ENCODE peak calls at places on chromosomes 3 and 15, in five cellular contexts. S is activated CD8-positive, alpha-beta memory T cell treated with anti-CD3 and anti-CD28 coated beads for 48 hours; Z is endothelial cell; V is EL; L is hippocampal formation. T is an unnamed sample.

GRCh38 chr3:129971368-129972052 is 3.0 kb upstream of the TRH start:
- DNase-seq in S (no peak), Z (no peak), V (no peak), L (no peak), T (no peak)

GRCh38 chr3:39124876-39125836 is 17.7 kb downstream of the TTC21A start:
- DNase-seq in S (no peak), Z (no peak), V (peak), L (no peak), T (peak)

GRCh38 chr3:120526011-120526870 is 69.9 kb upstream of the NDUFB4 start:
- DNase-seq in S (no peak), Z (no peak), V (no peak), L (no peak), T (no peak)

GRCh38 chr15:37520882-37521281 is 413.6 kb upstream of the TMCO5A start:
- DNase-seq in S (no peak), Z (no peak), V (no peak), L (no peak), T (no peak)

GRCh38 chr3:119311191-119311925 is 17.2 kb downstream of the ARHGAP31 start:
- DNase-seq in S (no peak), Z (no peak), V (peak), L (no peak), T (peak)

GRCh38 chr15:62112616-62113593 is 46.1 kb downstream of the C2CD4A start:
- DNase-seq in S (no peak), Z (no peak), V (peak), L (no peak), T (peak)

GRCh38 chr3:103002447-103002846 is 567.6 kb downstream of the ZPLD1 start:
- DNase-seq in S (no peak), Z (no peak), V (no peak), L (no peak), T (no peak)

GRCh38 chr3:121411554-121411953 is 134.2 kb downstream of the POLQ start:
- DNase-seq in S (no peak), Z (no peak), V (peak), L (no peak), T (no peak)

GRCh38 chr15:88835646-88836045 is 32.4 kb downstream of the ACAN start:
- DNase-seq in S (no peak), Z (no peak), V (peak), L (no peak), T (peak)

GRCh38 chr3:133113526-133113925 is 75.3 kb downstream of the TMEM108 start:
- DNase-seq in S (no peak), Z (no peak), V (no peak), L (no peak), T (no peak)

GRCh38 chr15:40043927-40044716 is 5.1 kb upstream of the SRP14 start:
- DNase-seq in S (no peak), Z (no peak), V (no peak), L (no peak), T (no peak)

GRCh38 chr3:149061776-149062175 is 24.6 kb downstream of the HLTF start:
- DNase-seq in S (no peak), Z (no peak), V (no peak), L (no peak), T (no peak)

GRCh38 chr3:14237431-14237830 is 58.8 kb downstream of the LSM3 start:
- DNase-seq in S (no peak), Z (no peak), V (no peak), L (no peak), T (no peak)

GRCh38 chr3:44339990-44340389 is 1.4 kb downstream of the TCAIM start:
- DNase-seq in S (no peak), Z (no peak), V (no peak), L (no peak), T (no peak)

GRCh38 chr3:57815034-57815433 is 58.9 kb downstream of the SLMAP start:
- DNase-seq in S (no peak), Z (no peak), V (no peak), L (no peak), T (no peak)

GRCh38 chr3:175346573-175347356 is 487.6 kb downstream of the NAALADL2 start:
- DNase-seq in S (no peak), Z (no peak), V (peak), L (peak), T (peak)

GRCh38 chr15:52183562-52184173 is 7.5 kb downstream of the GNB5 start:
- DNase-seq in S (no peak), Z (peak), V (peak), L (no peak), T (peak)

GRCh38 chr3:13535905-13536304 is 13.0 kb upstream of the FBLN2 start:
- DNase-seq in S (no peak), Z (no peak), V (no peak), L (no peak), T (no peak)

GRCh38 chr3:123157598-123158287 is 44.0 kb upstream of the SEC22A start:
- DNase-seq in S (no peak), Z (no peak), V (no peak), L (no peak), T (peak)

GRCh38 chr15:25247418-25248030 is 191.3 kb downstream of the UBE3A start:
- DNase-seq in S (no peak), Z (no peak), V (no peak), L (no peak), T (no peak)

GRCh38 chr15:27844018-27844666 is 255.0 kb downstream of the OCA2 start:
- DNase-seq in S (no peak), Z (no peak), V (no peak), L (no peak), T (peak)

GRCh38 chr3:39733804-39734203 is 75.6 kb upstream of the MYRIP start:
- DNase-seq in S (no peak), Z (no peak), V (no peak), L (no peak), T (no peak)

GRCh38 chr3:191340976-191341375 is 10.7 kb upstream of the UTS2B start:
- DNase-seq in S (no peak), Z (no peak), V (no peak), L (no peak), T (no peak)

GRCh38 chr15:84684092-84684491 is 26.1 kb upstream of the NMB start:
- DNase-seq in S (no peak), Z (no peak), V (peak), L (no peak), T (no peak)

GRCh38 chr3:34882764-34883163 is 756.6 kb upstream of the ARPP21 start:
- DNase-seq in S (no peak), Z (peak), V (no peak), L (no peak), T (no peak)

GRCh38 chr15:60573936-60574335 is 95.0 kb upstream of the ICE2 start:
- DNase-seq in S (no peak), Z (no peak), V (no peak), L (no peak), T (no peak)

GRCh38 chr3:41241159-41241558 is 41.9 kb downstream of the CTNNB1 start:
- DNase-seq in S (no peak), Z (no peak), V (no peak), L (no peak), T (no peak)

GRCh38 chr3:21801631-21802030 is 50.6 kb upstream of the ZNF385D start:
- DNase-seq in S (no peak), Z (no peak), V (no peak), L (no peak), T (no peak)

GRCh38 chr3:66082679-66083078 is 44.0 kb upstream of the MAGI1 start:
- DNase-seq in S (no peak), Z (no peak), V (no peak), L (no peak), T (no peak)

GRCh38 chr3:172135766-172136729 is 96.7 kb downstream of the FNDC3B start:
- DNase-seq in S (no peak), Z (no peak), V (peak), L (no peak), T (peak)

GRCh38 chr15:76996526-76997401 is 1.8 kb downstream of the PSTPIP1 start:
- DNase-seq in S (no peak), Z (no peak), V (peak), L (no peak), T (peak)

GRCh38 chr3:165195628-165196576 is at the start of gene SLITRK3:
- DNase-seq in S (no peak), Z (peak), V (no peak), L (no peak), T (no peak)